ENCODE peak calls at places on chromosomes 7 and 10, in nine cellular contexts. L is stimulated activated CD8-positive, alpha-beta memory T cell treated with anti-CD3 and anti-CD28 coated beads, Interleukin-7, amount 100 ng/mL, for 48 hours; X is activated CD4-positive, alpha-beta T cell treated with anti-CD3 and anti-CD28 coated beads for 36 hours; J is NCI-H446 treated with DMSO at 0.1 percent for 48 hours; U is effector memory CD8-positive, alpha-beta T cell; Y is NCI-H1105; H is T1000; E is cardiac muscle cell; I is AG08395. W is an unnamed sample.
A peak's percentile ranks its signal among the peaks of the same experiment; 100 is the strongest.

GRCh38 chr7:26167293-26167934 is 15.4 kb downstream of the NFE2L3 start:
- DNase-seq in L (no peak), X (peak; percentile 68), J (no peak), U (peak; percentile 43), Y (no peak), H (no peak), E (no peak), I (no peak), W (no peak)

GRCh38 chr10:62527019-62527827 is 153.1 kb downstream of the ZNF365 start:
- DNase-seq in L (no peak), X (no peak), J (no peak), U (no peak), Y (no peak), H (no peak), E (peak; percentile 45), I (no peak), W (no peak)

GRCh38 chr10:110725809-110726641 is 81.9 kb downstream of the RBM20 start:
- DNase-seq in L (no peak), X (no peak), J (no peak), U (no peak), Y (no peak), H (no peak), E (peak; percentile 38), I (peak; percentile 17), W (no peak)

GRCh38 chr10:5775705-5776104 is 37.5 kb downstream of the GDI2 start:
- DNase-seq in L (peak; percentile 70), X (peak; percentile 92), J (no peak), U (peak; percentile 65), Y (no peak), H (no peak), E (no peak), I (no peak), W (no peak)

GRCh38 chr10:79445708-79446450 is 455 bp upstream of the ZCCHC24 start:
- DNase-seq in L (peak; percentile 92), X (peak; percentile 93), J (peak; percentile 91), U (peak; percentile 94), Y (peak; percentile 81), H (peak; percentile 99), E (peak; percentile 100), I (peak; percentile 98), W (peak; percentile 78)

GRCh38 chr7:107687656-107688055 is 27.0 kb downstream of the SLC26A4 start:
- DNase-seq in L (no peak), X (no peak), J (no peak), U (no peak), Y (no peak), H (no peak), E (no peak), I (no peak), W (no peak)

GRCh38 chr7:14321947-14322346 is 332.5 kb upstream of the ETV1 start:
- DNase-seq in L (no peak), X (no peak), J (peak; percentile 71), U (no peak), Y (peak; percentile 77), H (no peak), E (no peak), I (no peak), W (no peak)

GRCh38 chr7:16028651-16029050 is 342.2 kb upstream of the MEOX2 start:
- DNase-seq in L (no peak), X (no peak), J (no peak), U (no peak), Y (no peak), H (no peak), E (peak; percentile 13), I (peak; percentile 9), W (no peak)

GRCh38 chr7:128804472-128804871 is 12.7 kb downstream of the CCDC136 start:
- DNase-seq in L (no peak), X (no peak), J (no peak), U (no peak), Y (no peak), H (no peak), E (no peak), I (no peak), W (no peak)

GRCh38 chr7:42471573-42472174 is 234.7 kb upstream of the GLI3 start:
- DNase-seq in L (no peak), X (peak; percentile 8), J (no peak), U (no peak), Y (no peak), H (no peak), E (no peak), I (no peak), W (no peak)

GRCh38 chr7:116528008-116528789 is 3.4 kb downstream of the CAV1 start:
- DNase-seq in L (no peak), X (no peak), J (no peak), U (no peak), Y (no peak), H (peak; percentile 38), E (peak; percentile 96), I (peak; percentile 90), W (no peak)

GRCh38 chr10:115857856-115858255 is 415.1 kb downstream of the GFRA1 start:
- DNase-seq in L (no peak), X (no peak), J (no peak), U (no peak), Y (no peak), H (no peak), E (peak; percentile 20), I (peak; percentile 55), W (no peak)

GRCh38 chr10:110376021-110376773 is 71.5 kb upstream of the SMNDC1 start:
- DNase-seq in L (no peak), X (no peak), J (no peak), U (no peak), Y (no peak), H (no peak), E (no peak), I (no peak), W (no peak)

GRCh38 chr10:99758241-99758891 is 24.1 kb upstream of the ABCC2 start:
- DNase-seq in L (no peak), X (no peak), J (no peak), U (no peak), Y (no peak), H (no peak), E (peak; percentile 57), I (no peak), W (no peak)

GRCh38 chr7:3888096-3888495 is 587.0 kb downstream of the SDK1 start:
- DNase-seq in L (no peak), X (no peak), J (no peak), U (no peak), Y (no peak), H (no peak), E (no peak), I (no peak), W (no peak)